ENCODE peak calls at places on chromosomes 12 and 14, in six cellular contexts. N is HTR-8/SVneo; M is GM06990; F is stomach; E is activated CD8-positive, alpha-beta memory T cell treated with anti-CD3 and anti-CD28 coated beads, Interleukin-2, amount 50 U/mL, for 48 hours; U is NCI-H774. X is an unnamed sample.

GRCh38 chr14:23131482-23131881 is 12.4 kb upstream of the CEBPE start:
- DNase-seq in U (no peak), F (no peak), N (no peak), E (no peak), M (no peak), X (no peak)

GRCh38 chr12:118498171-118498570 is 121.8 kb downstream of the SUDS3 start:
- DNase-seq in F (peak; percentile 58), M (no peak), N (no peak), U (no peak), E (no peak), X (peak; percentile 92)

GRCh38 chr12:65632131-65632855 is 192.0 kb upstream of the HMGA2 start:
- DNase-seq in N (no peak), U (no peak), F (no peak), M (no peak), E (no peak), X (peak; percentile 30)

GRCh38 chr14:105448706-105449111 is 25.9 kb upstream of the CRIP2 start:
- DNase-seq in U (no peak), N (peak; percentile 61), E (peak; percentile 81), F (peak; percentile 78), M (peak; percentile 51), X (peak; percentile 51)

GRCh38 chr12:80320121-80320678 is 123.8 kb upstream of the PTPRQ start:
- DNase-seq in M (no peak), E (no peak), N (no peak), F (no peak), U (no peak), X (peak; percentile 57)

GRCh38 chr14:103301512-103302197 is 32.4 kb upstream of the EIF5 start:
- DNase-seq in F (no peak), M (no peak), N (no peak), U (no peak), E (no peak), X (no peak)

GRCh38 chr12:89695100-89695499 is 13.5 kb downstream of the ATP2B1 start:
- DNase-seq in N (no peak), F (no peak), E (no peak), U (no peak), M (no peak), X (peak; percentile 23)

GRCh38 chr14:64447890-64448667 is 17.2 kb upstream of the AKAP5 start:
- DNase-seq in F (no peak), U (no peak), N (no peak), E (no peak), M (no peak), X (no peak)

GRCh38 chr12:110578522-110579238 is 4.4 kb downstream of the PPTC7 start:
- DNase-seq in F (no peak), N (no peak), E (peak; percentile 68), M (peak; percentile 26), U (no peak), X (no peak)

GRCh38 chr14:51044961-51045360 is 49.9 kb downstream of the TRIM9 start:
- DNase-seq in U (no peak), M (no peak), E (no peak), F (no peak), N (no peak), X (no peak)

GRCh38 chr12:24608108-24608507 is 340.8 kb downstream of the BCAT1 start:
- DNase-seq in E (no peak), F (no peak), M (no peak), N (no peak), U (no peak), X (no peak)

GRCh38 chr14:74491952-74492351 is 1.2 kb downstream of the NPC2 start:
- DNase-seq in M (no peak), F (no peak), U (no peak), E (no peak), N (peak; percentile 73), X (peak; percentile 20)

GRCh38 chr12:1630827-1631591 is 2.0 kb downstream of the WNT5B start:
- DNase-seq in N (no peak), U (no peak), F (no peak), E (no peak), M (no peak), X (no peak)

GRCh38 chr12:3190101-3190500 is 112.9 kb downstream of the TSPAN9 start:
- DNase-seq in M (no peak), F (no peak), U (no peak), N (no peak), E (no peak), X (no peak)

GRCh38 chr14:105085766-105086165 is 20.5 kb upstream of the GPR132 start:
- DNase-seq in E (peak; percentile 50), M (no peak), N (no peak), U (no peak), F (peak; percentile 17), X (no peak)

GRCh38 chr14:80543211-80543610 is 331.9 kb upstream of the DIO2 start:
- DNase-seq in U (no peak), N (no peak), E (no peak), M (no peak), F (no peak), X (peak; percentile 29)

GRCh38 chr14:105199093-105199492 is 18.0 kb upstream of the NUDT14 start:
- DNase-seq in N (no peak), U (no peak), M (no peak), F (no peak), E (no peak), X (no peak)

GRCh38 chr12:94988471-94988870 is 15.0 kb downstream of the NDUFA12 start:
- DNase-seq in E (no peak), N (no peak), F (no peak), M (no peak), U (no peak), X (no peak)

GRCh38 chr12:92035477-92035876 is 110.2 kb downstream of the BTG1 start:
- DNase-seq in N (no peak), U (no peak), M (no peak), E (no peak), F (no peak), X (no peak)

GRCh38 chr12:123094349-123095073 is 56.4 kb downstream of the PITPNM2 start:
- DNase-seq in N (peak; percentile 77), M (no peak), F (peak; percentile 34), E (no peak), U (no peak), X (peak; percentile 44)

GRCh38 chr14:102840801-102841528 is 63.7 kb downstream of the TRAF3 start:
- DNase-seq in U (no peak), F (no peak), N (no peak), M (no peak), E (no peak), X (no peak)

GRCh38 chr12:104460973-104461693 is 4.4 kb downstream of the CHST11 start:
- DNase-seq in N (no peak), M (no peak), E (no peak), F (no peak), U (no peak), X (no peak)

GRCh38 chr12:105864916-105865315 is 273.8 kb downstream of the NUAK1 start:
- DNase-seq in F (no peak), U (no peak), M (no peak), N (no peak), E (no peak), X (no peak)

GRCh38 chr12:94139816-94140215 is 8.6 kb upstream of the PLXNC1 start:
- DNase-seq in M (no peak), F (no peak), N (no peak), U (no peak), E (peak; percentile 43), X (no peak)

GRCh38 chr12:120229583-120230325 is 28.8 kb upstream of the RPLP0 start:
- DNase-seq in F (no peak), E (no peak), U (no peak), M (no peak), N (no peak), X (peak; percentile 97)

GRCh38 chr14:68924392-68925158 is 54.5 kb downstream of the ACTN1 start:
- DNase-seq in M (no peak), E (no peak), U (no peak), F (no peak), N (peak; percentile 56), X (peak; percentile 95)

GRCh38 chr14:104803916-104804371 is 3.0 kb downstream of the ZBTB42 start:
- DNase-seq in N (no peak), F (no peak), U (no peak), M (no peak), E (no peak), X (no peak)

GRCh38 chr14:100882991-100883788 is 20.3 kb downstream of the RTL1 start:
- DNase-seq in N (no peak), U (no peak), F (no peak), E (no peak), M (no peak), X (no peak)

GRCh38 chr12:30926243-30927209 is at the start of gene TSPAN11:
- DNase-seq in F (no peak), N (peak; percentile 33), E (peak; percentile 52), M (peak; percentile 14), U (no peak), X (peak; percentile 5)

GRCh38 chr12:8773456-8773855 is 49.0 kb upstream of the A2ML1 start:
- DNase-seq in F (no peak), N (no peak), M (no peak), E (no peak), U (no peak), X (no peak)

GRCh38 chr14:35355981-35356839 is 48.3 kb downstream of the NFKBIA start:
- DNase-seq in E (peak; percentile 69), M (no peak), U (no peak), F (no peak), N (peak; percentile 41), X (peak; percentile 86)

GRCh38 chr12:110244829-110245228 is 36.2 kb upstream of the ATP2A2 start:
- DNase-seq in U (no peak), N (no peak), F (no peak), M (no peak), E (no peak), X (no peak)

GRCh38 chr14:61126083-61126962 is 145.3 kb downstream of the SLC38A6 start:
- DNase-seq in E (no peak), M (no peak), N (peak; percentile 76), F (no peak), U (no peak), X (no peak)

X was measured in trophoblast cell.